ENCODE peak calls at places on chromosomes 4 and X, in eight cellular contexts. Q is SW480; J is activated naive CD4-positive, alpha-beta T cell; C is Daoy; V is lower leg skin; M is stimulated activated CD8-positive, alpha-beta memory T cell treated with anti-CD3 and anti-CD28 coated beads, Interleukin-15, amount 100 ng/mL, for 24 hours; Y is activated effector memory CD4-positive, alpha-beta T cell treated with Interleukin-2 at 50 U/mL for 16 hours; S is central memory CD4-positive, alpha-beta T cell. N is an unnamed sample.

GRCh38 chr4:15656038-15656470 is 897 bp upstream of the FBXL5 start:
- DNase-seq in V (no peak), Q (no peak), Y (no peak), J (no peak), M (no peak), C (peak; percentile 57), S (no peak), N (no peak)

GRCh38 chrX:48683411-48683982 is at the start of gene WAS:
- DNase-seq in Y (peak; percentile 36), Q (no peak), J (peak; percentile 27), M (no peak), C (no peak), S (peak; percentile 59), V (no peak), N (peak; percentile 8)

GRCh38 chr4:7396186-7396585 is 38.5 kb downstream of the PSAPL1 start:
- DNase-seq in V (peak; percentile 62), M (no peak), Q (no peak), C (no peak), Y (no peak), J (no peak), S (no peak), N (no peak)

GRCh38 chr4:174213734-174214101 is 69.7 kb downstream of the FBXO8 start:
- DNase-seq in C (no peak), S (no peak), M (no peak), Y (no peak), Q (no peak), V (no peak), J (no peak), N (no peak)

GRCh38 chr4:60216752-60217151 is 983.4 kb upstream of the ADGRL3 start:
- DNase-seq in Y (no peak), Q (no peak), C (peak; percentile 1), J (no peak), M (no peak), V (no peak), S (no peak), N (no peak)

GRCh38 chrX:101530944-101531343 is 19.4 kb upstream of the ARMCX1 start:
- DNase-seq in S (no peak), V (no peak), Y (no peak), Q (no peak), J (no peak), C (no peak), M (no peak), N (no peak)

GRCh38 chr4:153038493-153039311 is 102.6 kb downstream of the FHDC1 start:
- DNase-seq in J (no peak), Q (peak; percentile 74), S (no peak), Y (no peak), V (no peak), M (no peak), C (no peak), N (no peak)

GRCh38 chr4:122341906-122342305 is 36.9 kb upstream of the ADAD1 start:
- DNase-seq in C (peak; percentile 2), Y (no peak), J (no peak), M (no peak), Q (peak; percentile 1), V (no peak), S (no peak), N (no peak)

GRCh38 chr4:109942292-109942926 is 29.7 kb downstream of the EGF start:
- DNase-seq in M (no peak), C (no peak), Q (no peak), S (no peak), Y (no peak), J (no peak), V (no peak), N (no peak)

GRCh38 chr4:93646225-93646930 is 182.2 kb upstream of the ATOH1 start:
- DNase-seq in Q (no peak), C (peak; percentile 4), J (no peak), M (no peak), V (no peak), S (no peak), Y (no peak), N (no peak)

GRCh38 chr4:181860157-181860556 is 383.0 kb upstream of the TENM3 start:
- DNase-seq in M (no peak), J (no peak), C (peak; percentile 25), V (no peak), Q (no peak), Y (no peak), S (no peak), N (no peak)

GRCh38 chrX:2503591-2504500 is 3.1 kb upstream of the DHRSX start:
- DNase-seq in M (no peak), Y (no peak), J (no peak), Q (no peak), C (no peak), V (peak; percentile 70), S (no peak), N (no peak)

GRCh38 chr4:155509619-155510018 is 132.9 kb upstream of the MAP9 start:
- DNase-seq in J (no peak), V (no peak), S (no peak), M (no peak), C (no peak), Y (no peak), Q (no peak), N (no peak)

GRCh38 chr4:47662975-47663374 is 174.9 kb downstream of the CORIN start:
- DNase-seq in S (no peak), M (no peak), C (peak; percentile 8), V (no peak), J (no peak), Q (no peak), Y (no peak), N (no peak)